ENCODE peak calls at places on chromosome 2, in nine cellular contexts. W, V, O, S, H, M, J, Y and I are unnamed samples.

GRCh38 chr2:114350186-114350725 is 92.2 kb upstream of the DPP10 start:
- DNase-seq in Y (no peak), W (no peak), H (no peak), S (no peak), O (no peak), M (no peak), J (no peak), V (no peak), I (no peak)

GRCh38 chr2:105858868-105859693 is 114.4 kb downstream of the NCK2 start:
- DNase-seq in W (no peak), O (no peak), V (no peak), J (no peak), Y (no peak), M (no peak), H (no peak), S (peak), I (peak)

GRCh38 chr2:214995926-214996670 is 142.3 kb downstream of the ABCA12 start:
- DNase-seq in S (no peak), Y (no peak), V (no peak), W (no peak), J (no peak), M (no peak), O (no peak), H (no peak), I (peak)

GRCh38 chr2:196113061-196113974 is 44.7 kb upstream of the DNAH7 start:
- DNase-seq in W (peak), Y (no peak), S (no peak), V (no peak), M (no peak), H (no peak), J (no peak), O (no peak), I (no peak)

GRCh38 chr2:109379507-109379906 is 234.3 kb downstream of the SEPTIN10 start:
- DNase-seq in S (no peak), W (no peak), V (peak), M (no peak), H (no peak), J (no peak), Y (no peak), O (no peak), I (no peak)

GRCh38 chr2:27370816-27371620 is 602 bp downstream of the SNX17 start:
- DNase-seq in H (no peak), M (peak), S (peak), O (no peak), J (no peak), W (peak), V (no peak), Y (no peak), I (peak)

GRCh38 chr2:2733818-2734217 is 402.7 kb upstream of the MYT1L start:
- DNase-seq in M (no peak), H (no peak), J (no peak), V (no peak), W (no peak), O (no peak), S (no peak), Y (no peak), I (no peak)

GRCh38 chr2:28469304-28469703 is 26.6 kb upstream of the PLB1 start:
- DNase-seq in Y (no peak), M (no peak), H (peak), J (no peak), W (no peak), S (no peak), V (no peak), O (no peak), I (no peak)

GRCh38 chr2:240467659-240468299 is 32.3 kb downstream of the GPC1 start:
- DNase-seq in M (peak), V (peak), O (peak), W (no peak), J (peak), Y (peak), H (peak), S (no peak), I (peak)

GRCh38 chr2:2662037-2662846 is 331.2 kb upstream of the MYT1L start:
- DNase-seq in H (peak), J (no peak), M (no peak), Y (peak), O (no peak), S (no peak), W (no peak), V (no peak), I (no peak)

GRCh38 chr2:31197166-31197565 is 20.1 kb downstream of the CAPN14 start:
- DNase-seq in J (no peak), M (no peak), Y (no peak), S (no peak), V (no peak), H (no peak), W (no peak), O (no peak), I (no peak)

GRCh38 chr2:88199912-88200682 is 30.0 kb downstream of the THNSL2 start:
- DNase-seq in V (no peak), Y (peak), O (peak), S (peak), W (no peak), H (peak), M (peak), J (peak), I (peak)

GRCh38 chr2:9952286-9952737 is 819 bp downstream of the GRHL1 start:
- DNase-seq in W (no peak), M (no peak), S (no peak), V (no peak), J (no peak), Y (no peak), O (no peak), H (no peak), I (no peak)

GRCh38 chr2:209495855-209496585 is 72.2 kb downstream of the MAP2 start:
- DNase-seq in J (no peak), H (no peak), W (peak), S (no peak), V (no peak), O (no peak), M (no peak), Y (no peak), I (no peak)

GRCh38 chr2:212940816-212941215 is 210.6 kb downstream of the IKZF2 start:
- DNase-seq in Y (no peak), W (no peak), H (peak), O (peak), S (no peak), V (no peak), J (no peak), M (no peak), I (no peak)

GRCh38 chr2:181306785-181307184 is 150.4 kb upstream of the ITGA4 start:
- DNase-seq in S (no peak), O (no peak), W (peak), H (no peak), V (no peak), Y (no peak), J (no peak), M (no peak), I (no peak)

GRCh38 chr2:158882297-158882696 is 86.1 kb upstream of the TANC1 start:
- DNase-seq in S (no peak), Y (no peak), J (no peak), V (no peak), H (no peak), M (no peak), W (no peak), O (no peak), I (no peak)

GRCh38 chr2:144445196-144445595 is 74.7 kb downstream of the ZEB2 start:
- DNase-seq in M (no peak), O (no peak), H (no peak), J (no peak), S (no peak), V (no peak), W (no peak), Y (no peak), I (no peak)

GRCh38 chr2:191347881-191348280 is 102.7 kb downstream of the MYO1B start:
- DNase-seq in V (no peak), J (no peak), S (no peak), H (no peak), Y (no peak), W (no peak), O (no peak), M (no peak), I (no peak)

GRCh38 chr2:196263181-196263747 is 91.9 kb upstream of the STK17B start:
- DNase-seq in M (no peak), J (no peak), V (no peak), Y (no peak), O (peak), S (no peak), W (peak), H (no peak), I (no peak)

GRCh38 chr2:169999041-169999440 is 171.8 kb downstream of the UBR3 start:
- DNase-seq in Y (no peak), J (no peak), O (no peak), W (no peak), V (no peak), S (no peak), H (no peak), M (no peak), I (no peak)

GRCh38 chr2:78125042-78125441 is 602.9 kb upstream of the LRRTM4 start:
- DNase-seq in J (no peak), H (no peak), M (no peak), S (no peak), V (no peak), O (no peak), W (no peak), Y (no peak), I (no peak)

GRCh38 chr2:110097506-110098220 is 18.0 kb downstream of the MALL start:
- DNase-seq in O (peak), J (no peak), Y (no peak), H (no peak), M (no peak), S (no peak), V (no peak), W (no peak), I (no peak)

GRCh38 chr2:158266106-158266505 is 164.4 kb downstream of the UPP2 start:
- DNase-seq in V (no peak), J (no peak), M (no peak), Y (no peak), H (no peak), O (no peak), W (no peak), S (no peak), I (no peak)

GRCh38 chr2:65420712-65421431 is 11.5 kb downstream of the SPRED2 start:
- DNase-seq in H (peak), Y (no peak), V (no peak), O (no peak), J (no peak), W (peak), S (no peak), M (no peak), I (peak)

GRCh38 chr2:46202987-46203386 is 94.2 kb upstream of the EPAS1 start:
- DNase-seq in O (no peak), W (no peak), V (no peak), M (no peak), H (no peak), J (no peak), S (peak), Y (no peak), I (no peak)

GRCh38 chr2:165745916-165746315 is 48.1 kb downstream of the GALNT3 start:
- DNase-seq in S (no peak), H (peak), W (no peak), Y (no peak), V (no peak), O (no peak), J (no peak), M (no peak), I (no peak)

GRCh38 chr2:25817630-25818029 is 60.7 kb downstream of the ASXL2 start:
- DNase-seq in M (no peak), W (no peak), J (no peak), O (no peak), Y (no peak), S (peak), V (no peak), H (no peak), I (peak)

GRCh38 chr2:9914384-9915065 is 37.0 kb upstream of the GRHL1 start:
- DNase-seq in H (no peak), S (peak), J (no peak), Y (no peak), V (no peak), W (peak), O (no peak), M (no peak), I (peak)

GRCh38 chr2:46315103-46315890 is 18.1 kb downstream of the EPAS1 start:
- DNase-seq in Y (peak), W (peak), M (no peak), V (peak), S (peak), O (peak), H (peak), J (no peak), I (no peak)

GRCh38 chr2:132009874-132010521 is 151.8 kb downstream of the ANKRD30BL start:
- DNase-seq in S (peak), O (no peak), V (no peak), W (peak), H (no peak), Y (peak), J (no peak), M (peak), I (no peak)

GRCh38 chr2:43106767-43107527 is 119.5 kb downstream of the ZFP36L2 start:
- DNase-seq in V (no peak), H (peak), J (peak), M (no peak), O (no peak), W (peak), S (no peak), Y (peak), I (no peak)

GRCh38 chr2:232339121-232340081 is 39.1 kb upstream of the ALPP start:
- DNase-seq in O (no peak), V (peak), S (no peak), H (no peak), Y (peak), J (no peak), W (no peak), M (peak), I (no peak)

GRCh38 chr2:43039376-43040080 is 186.9 kb downstream of the ZFP36L2 start:
- DNase-seq in Y (peak), J (no peak), W (no peak), V (no peak), M (no peak), O (peak), S (no peak), H (no peak), I (no peak)